ENCODE peak calls at places on chromosomes 6 and 20, in eight cellular contexts. R is NCI-H2029 treated with DMSO at 0.1 percent for 48 hours; B is stimulated activated CD4-positive, alpha-beta T cell treated with anti-CD3 and anti-CD28 coated beads, Interleukin-1b, Interleukin-23, amount 100 ng/mL, for 24 hours; V is NCI-H1417; U is HuH-7.5; S is activated T-cell treated with anti-CD3 and anti-CD28 coated beads for 24 hours; C is esophagus squamous epithelium; J is iris pigment epithelial cell. N is an unnamed sample.

GRCh38 chr6:130577178-130577919 is 211.5 kb downstream of the TMEM200A start:
- DNase-seq in R (no peak), B (no peak), V (no peak), U (no peak), S (no peak), C (no peak), J (no peak), N (no peak)

GRCh38 chr20:32126919-32127318 is 17.4 kb downstream of the TM9SF4 start:
- DNase-seq in R (no peak), B (no peak), V (no peak), U (no peak), S (no peak), C (no peak), J (no peak), N (no peak)

GRCh38 chr6:88380083-88380482 is 213.9 kb upstream of the CNR1 start:
- DNase-seq in R (no peak), B (no peak), V (no peak), U (no peak), S (no peak), C (no peak), J (peak), N (no peak)

GRCh38 chr20:63692436-63693078 is 3.9 kb upstream of the TNFRSF6B start:
- DNase-seq in R (no peak), B (no peak), V (peak), U (no peak), S (no peak), C (no peak), J (no peak), N (no peak)

GRCh38 chr20:48564997-48565396 is 262.8 kb downstream of the PREX1 start:
- DNase-seq in R (no peak), B (no peak), V (no peak), U (no peak), S (no peak), C (no peak), J (no peak), N (no peak)

GRCh38 chr6:23180504-23181293 is 611.3 kb downstream of the HDGFL1 start:
- DNase-seq in R (peak), B (no peak), V (peak), U (no peak), S (no peak), C (no peak), J (peak), N (no peak)

GRCh38 chr20:57208198-57208597 is 58.2 kb downstream of the BMP7 start:
- DNase-seq in R (no peak), B (no peak), V (no peak), U (no peak), S (no peak), C (no peak), J (no peak), N (no peak)

GRCh38 chr6:112150363-112150762 is 63.0 kb downstream of the FAM229B start:
- DNase-seq in R (peak), B (no peak), V (no peak), U (no peak), S (no peak), C (no peak), J (peak), N (no peak)

GRCh38 chr6:79538481-79538971 is 1.3 kb upstream of the LCA5 start:
- DNase-seq in R (no peak), B (no peak), V (peak), U (no peak), S (no peak), C (no peak), J (peak), N (no peak)

GRCh38 chr6:72205500-72205899 is 319.1 kb downstream of the RIMS1 start:
- DNase-seq in R (no peak), B (no peak), V (no peak), U (no peak), S (no peak), C (no peak), J (peak), N (no peak)

GRCh38 chr6:19399406-19399805 is 437.8 kb upstream of the ID4 start:
- DNase-seq in R (peak), B (no peak), V (no peak), U (no peak), S (no peak), C (no peak), J (peak), N (no peak)

GRCh38 chr6:73234732-73235131 is 9.4 kb upstream of the KHDC1L start:
- DNase-seq in R (no peak), B (no peak), V (no peak), U (no peak), S (no peak), C (no peak), J (peak), N (no peak)

GRCh38 chr6:126039284-126039683 is 52.9 kb downstream of the TRMT11 start:
- DNase-seq in R (no peak), B (no peak), V (no peak), U (no peak), S (no peak), C (no peak), J (peak), N (no peak)

GRCh38 chr20:22861231-22861980 is 173.7 kb upstream of the SSTR4 start:
- DNase-seq in R (no peak), B (no peak), V (no peak), U (no peak), S (no peak), C (no peak), J (peak), N (no peak)

GRCh38 chr6:88722691-88723090 is 240.7 kb downstream of the RNGTT start:
- DNase-seq in R (no peak), B (no peak), V (no peak), U (no peak), S (no peak), C (no peak), J (peak), N (no peak)

GRCh38 chr6:45684476-45684875 is 306.7 kb upstream of the SUPT3H start:
- DNase-seq in R (no peak), B (no peak), V (no peak), U (no peak), S (no peak), C (no peak), J (no peak), N (no peak)